ENCODE peak calls at places on chromosome 4, in five cellular contexts. R is HepG2, E is SK-N-SH, W is K562, T is GM12878. G is an unnamed sample.

GRCh38 chr4:153651041-153651960 is 32.8 kb upstream of the TLR2 start:
- DNase-seq in R (no peak), E (no peak), W (no peak), T (no peak), G (no peak)

GRCh38 chr4:126028871-126029270 is 714.1 kb downstream of the FAT4 start:
- DNase-seq in R (no peak), E (no peak), W (no peak), T (no peak), G (no peak)

GRCh38 chr4:138162259-138162658 is 79.9 kb downstream of the SLC7A11 start:
- DNase-seq in R (no peak), E (no peak), W (no peak), T (no peak), G (no peak)

GRCh38 chr4:67871867-67872266 is 11.9 kb downstream of the TMPRSS11D start:
- DNase-seq in R (peak), E (peak), W (no peak), T (no peak), G (no peak)

GRCh38 chr4:151797131-151797530 is 36.3 kb upstream of the GATB start:
- DNase-seq in R (no peak), E (no peak), W (no peak), T (no peak), G (no peak)

GRCh38 chr4:121484633-121485032 is 103.8 kb upstream of the QRFPR start:
- DNase-seq in R (peak), E (peak), W (peak), T (no peak), G (no peak)

GRCh38 chr4:109658871-109659410 is 44.3 kb downstream of the CASP6 start:
- DNase-seq in R (no peak), E (no peak), W (no peak), T (no peak), G (no peak)

GRCh38 chr4:15755321-15755750 is 22.8 kb upstream of the CD38 start:
- DNase-seq in R (no peak), E (no peak), W (no peak), T (no peak), G (no peak)

GRCh38 chr4:98803287-98803677 is 125.7 kb downstream of the EIF4E start:
- DNase-seq in R (no peak), E (no peak), W (no peak), T (no peak), G (no peak)

GRCh38 chr4:59002148-59002547 is 1892.0 kb upstream of the IGFBP7 start:
- DNase-seq in R (no peak), E (no peak), W (no peak), T (no peak), G (no peak)

GRCh38 chr4:74110670-74111069 is 11.7 kb upstream of the CXCL2 start:
- DNase-seq in R (no peak), E (no peak), W (no peak), T (no peak), G (no peak)

GRCh38 chr4:52350926-52351325 is 299.8 kb downstream of the SPATA18 start:
- DNase-seq in R (no peak), E (no peak), W (no peak), T (no peak), G (no peak)

GRCh38 chr4:104425003-104425402 is 69.7 kb downstream of the CXXC4 start:
- DNase-seq in R (no peak), E (no peak), W (no peak), T (no peak), G (no peak)

GRCh38 chr4:108171541-108172230 is 3.0 kb upstream of the LEF1 start:
- DNase-seq in R (no peak), E (peak), W (no peak), T (no peak), G (peak)

GRCh38 chr4:137755033-137755471 is 222.8 kb upstream of the PCDH18 start:
- DNase-seq in R (no peak), E (no peak), W (no peak), T (no peak), G (no peak)

GRCh38 chr4:6232836-6233785 is 32.8 kb upstream of the JAKMIP1 start:
- DNase-seq in R (no peak), E (no peak), W (no peak), T (no peak), G (no peak)

GRCh38 chr4:156686120-156686519 is 285.5 kb downstream of the PDGFC start:
- DNase-seq in R (no peak), E (peak), W (no peak), T (no peak), G (no peak)

GRCh38 chr4:76981649-76982048 is 32.1 kb downstream of the SEPTIN11 start:
- DNase-seq in R (no peak), E (no peak), W (no peak), T (no peak), G (no peak)

GRCh38 chr4:151674804-151675290 is 86.0 kb downstream of the GATB start:
- DNase-seq in R (no peak), E (peak), W (no peak), T (no peak), G (peak)

GRCh38 chr4:25845841-25846653 is 16.7 kb downstream of the SEL1L3 start:
- DNase-seq in R (no peak), E (no peak), W (no peak), T (no peak), G (no peak)

GRCh38 chr4:157035471-157035870 is 40.5 kb upstream of the GLRB start:
- DNase-seq in R (no peak), E (no peak), W (no peak), T (no peak), G (no peak)

GRCh38 chr4:146638801-146639351 is at the start of gene POU4F2:
- DNase-seq in R (no peak), E (peak), W (no peak), T (no peak), G (peak)

GRCh38 chr4:140884431-140885058 is 128.4 kb upstream of the TBC1D9 start:
- DNase-seq in R (peak), E (peak), W (peak), T (peak), G (peak)

GRCh38 chr4:25310066-25310824 is 2.3 kb upstream of the ZCCHC4 start:
- DNase-seq in R (no peak), E (no peak), W (no peak), T (peak), G (no peak)

DNA sequence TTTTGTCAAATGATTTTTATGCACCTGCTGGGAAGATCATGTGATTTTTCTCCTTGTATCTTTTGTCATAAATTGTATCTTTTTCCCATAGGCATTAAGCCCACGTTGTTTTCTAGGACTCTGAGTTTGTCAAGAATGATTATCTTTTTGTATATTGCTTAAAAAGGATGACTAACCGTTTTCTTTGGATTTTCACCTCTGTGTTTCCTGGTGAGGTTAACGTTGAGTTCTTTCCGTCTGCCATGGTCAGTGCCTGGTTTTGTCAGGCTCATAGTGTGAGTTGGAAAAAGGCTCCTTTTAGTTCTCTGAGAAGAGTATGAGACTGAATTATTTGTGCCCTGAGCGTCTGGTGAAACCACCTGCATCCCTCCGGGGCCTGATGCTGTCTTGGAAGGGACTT is 21.9 kb downstream of the PCGF3 start:
- DNase-seq in R (no peak), E (no peak), W (no peak), T (no peak), G (no peak)
- TF ChIP-seq GABPA in R (no peak), E (no peak), W (no peak), T (no peak), G (no peak)

GRCh38 chr4:38565271-38566199 is 98.5 kb upstream of the KLF3 start:
- DNase-seq in R (no peak), E (no peak), W (no peak), T (no peak), G (no peak)
- TF ChIP-seq TAF1 in R (no peak), E (no peak), W (no peak), T (no peak), G (no peak)

GRCh38 chr4:18366136-18366535 is 344.6 kb upstream of the LCORL start:
- DNase-seq in R (no peak), E (no peak), W (no peak), T (no peak), G (no peak)

GRCh38 chr4:18369561-18369960 is 348.0 kb upstream of the LCORL start:
- DNase-seq in R (no peak), E (no peak), W (no peak), T (no peak), G (no peak)

DNA sequence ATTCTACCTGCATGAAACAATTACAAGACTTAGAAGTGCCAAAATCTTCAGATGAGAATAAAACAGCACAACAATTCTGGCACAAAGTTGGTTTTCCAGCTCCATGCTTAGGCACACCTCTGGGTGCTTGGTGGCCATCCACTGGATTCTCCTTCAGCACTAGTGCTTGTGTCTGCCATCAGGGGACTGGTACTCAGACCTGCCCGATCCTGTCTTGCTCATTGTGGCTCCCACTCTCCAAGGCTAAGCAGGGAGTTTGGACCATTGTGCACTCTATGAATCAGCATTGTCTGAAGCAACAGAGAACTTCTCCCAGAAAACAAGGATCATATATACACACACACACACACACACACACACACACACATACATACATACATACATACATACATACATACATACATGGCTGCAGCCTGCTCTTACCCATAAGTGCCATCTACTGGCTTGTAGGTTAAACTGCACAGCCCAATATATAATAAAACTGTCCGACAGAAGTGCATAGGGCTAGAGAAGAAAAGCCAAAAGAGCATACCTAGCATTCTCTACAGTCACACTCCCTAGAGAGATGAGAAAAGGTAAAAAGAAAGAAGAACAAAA is 345.3 kb upstream of the LCORL start:
- DNase-seq in R (peak), E (peak), W (no peak), T (peak), G (no peak)
- TF ChIP-seq SIN3A in R (no peak), E (no peak), W (no peak), T (no peak), G (no peak)

GRCh38 chr4:3476936-3477749 is 14.0 kb downstream of the DOK7 start:
- DNase-seq in R (no peak), E (no peak), W (no peak), T (no peak), G (no peak)

GRCh38 chr4:3479358-3480101 is 16.4 kb downstream of the DOK7 start:
- DNase-seq in R (no peak), E (no peak), W (no peak), T (no peak), G (no peak)

GRCh38 chr4:3477750-3478430 is 14.8 kb downstream of the DOK7 start:
- DNase-seq in R (no peak), E (no peak), W (no peak), T (no peak), G (no peak)

GRCh38 chr4:3480528-3481112 is 17.5 kb downstream of the DOK7 start:
- DNase-seq in R (peak), E (peak), W (peak), T (no peak), G (peak)

DNA sequence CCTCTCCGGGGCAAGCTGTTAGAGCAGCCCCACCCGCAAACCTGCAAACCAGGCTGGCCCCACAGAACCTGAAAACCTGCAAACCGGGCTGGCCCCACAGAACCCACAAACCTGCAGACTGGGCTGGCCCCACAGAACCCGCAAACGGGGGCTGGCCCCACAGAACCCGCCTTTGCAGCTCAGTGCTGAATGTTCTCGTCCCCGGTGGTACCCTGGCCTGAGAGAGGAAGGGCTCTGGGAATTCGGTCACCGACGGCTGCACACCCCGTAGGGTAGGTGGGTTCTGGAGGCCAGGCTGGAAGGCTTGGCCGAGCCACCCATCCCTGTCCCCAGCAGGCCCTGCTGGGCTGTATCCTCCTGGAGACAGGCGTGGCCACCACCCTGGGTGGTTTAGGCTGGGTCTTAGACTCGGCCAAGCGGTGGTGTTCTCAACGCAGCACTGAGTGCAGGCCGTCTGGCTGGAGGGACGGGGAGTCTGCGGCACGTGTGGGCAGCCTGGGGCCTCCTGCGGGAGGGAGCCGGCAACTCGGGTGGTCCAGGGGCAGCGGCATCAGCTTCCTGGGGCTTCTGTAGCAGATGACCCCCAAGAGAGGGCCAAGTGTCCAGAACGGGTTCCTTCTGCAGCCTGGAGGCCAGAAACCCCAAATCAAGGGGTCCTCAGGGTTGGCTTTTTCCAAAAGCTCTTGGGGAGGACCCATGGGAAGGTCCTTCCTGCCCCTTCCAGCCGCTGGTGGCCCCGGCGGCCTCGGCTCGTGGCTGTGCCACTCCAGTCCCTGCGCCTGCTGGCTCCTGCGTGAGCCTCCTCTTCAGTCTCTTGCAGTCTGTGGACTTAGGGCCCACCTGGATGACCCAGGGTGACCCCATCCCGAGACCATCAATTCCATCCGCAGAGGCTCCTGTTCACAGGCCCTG is 15.6 kb downstream of the DOK7 start:
- DNase-seq in R (no peak), E (no peak), W (no peak), T (no peak), G (no peak)
- TF ChIP-seq GABPA in R (no peak), E (no peak), W (no peak), T (no peak), G (no peak)

DNA sequence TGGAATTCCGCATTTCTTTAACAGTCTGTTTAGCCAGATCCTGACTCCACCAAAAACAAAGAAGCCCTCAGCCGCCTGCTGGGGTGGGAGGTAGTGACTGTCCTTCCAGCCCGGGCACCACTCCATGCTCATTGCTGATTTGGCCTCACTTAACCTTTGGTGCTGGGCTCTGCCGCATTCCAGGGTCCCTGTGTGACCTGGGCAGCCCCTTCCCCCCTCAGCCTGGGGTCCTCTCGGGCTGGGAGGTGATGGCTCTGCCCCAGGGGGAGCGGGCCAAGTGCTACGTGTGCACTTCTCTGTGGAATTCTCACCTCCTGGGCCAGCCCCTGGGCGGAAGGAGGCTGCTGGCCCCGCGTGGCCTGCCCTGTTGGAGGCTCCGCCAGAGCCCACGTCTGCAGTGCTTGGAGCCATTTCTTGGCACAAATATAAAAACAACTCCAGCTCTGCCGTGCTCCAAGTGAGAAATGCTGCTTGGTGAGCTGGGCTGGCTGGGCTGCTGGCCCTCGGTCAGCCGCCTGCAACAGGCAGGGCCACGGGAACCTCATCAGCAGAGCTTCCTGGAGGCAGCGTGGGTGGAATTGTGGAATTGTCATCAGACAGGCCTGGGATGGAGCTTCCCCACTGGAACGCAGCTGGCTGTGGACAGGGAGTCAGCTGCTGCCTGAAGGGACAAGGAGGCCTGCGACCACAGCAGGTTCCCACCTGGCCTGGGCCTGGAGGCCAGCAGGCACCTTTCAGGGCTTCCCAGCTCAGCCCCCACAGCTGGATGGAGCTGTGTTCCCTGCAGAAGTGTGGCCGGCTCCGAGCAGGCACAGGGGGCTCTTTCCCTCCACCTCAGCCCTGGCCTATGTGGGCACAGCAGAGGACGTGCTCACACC is 66.0 kb downstream of the TRMT44 start:
- DNase-seq in R (no peak), E (no peak), W (no peak), T (no peak), G (no peak)
- TF ChIP-seq TAF1 in R (no peak), E (no peak), W (no peak), T (no peak), G (no peak)

GRCh38 chr4:82744284-82744963 is 54.2 kb downstream of the SCD5 start:
- DNase-seq in R (no peak), E (no peak), W (no peak), T (no peak), G (no peak)
- TF ChIP-seq SIN3A in R (no peak), E (no peak), W (no peak), T (no peak), G (no peak)

DNA sequence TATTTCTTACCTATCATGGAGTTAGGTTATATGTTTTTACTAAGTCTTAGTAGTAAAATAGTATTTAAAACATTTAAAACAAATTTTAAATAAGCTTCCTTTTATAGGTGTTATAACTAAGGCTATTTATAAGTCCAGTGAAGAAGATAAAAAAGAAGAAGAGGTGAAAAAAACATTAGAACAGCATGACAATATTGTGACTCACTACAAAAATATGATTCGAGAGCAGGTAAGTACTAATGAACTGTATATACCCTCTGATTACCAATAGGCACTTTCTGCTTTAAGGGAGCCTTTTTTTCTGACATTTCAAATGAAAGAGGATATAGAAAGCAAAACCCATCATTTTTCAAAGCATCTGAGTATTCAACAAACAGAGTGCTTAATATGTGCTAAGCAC is 76.6 kb downstream of the USO1 start:
- DNase-seq in R (no peak), E (no peak), W (no peak), T (no peak), G (no peak)
- TF ChIP-seq GABPA in R (no peak), E (no peak), W (no peak), T (no peak), G (no peak)

G was measured in H1.